ENCODE peak calls at places on chromosomes 2 and 18, in six cellular contexts. G is GM23338, F is AG08396, P is A172, C is iris pigment epithelial cell, N is progenitor cell of endocrine pancreas. I is an unnamed sample.

GRCh38 chr2:39938035-39938835 is 159.2 kb upstream of the THUMPD2 start:
- DNase-seq in F (peak; percentile 33), N (no peak), G (no peak), P (peak; percentile 52), C (peak; percentile 53), I (no peak)

GRCh38 chr2:101710690-101711318 is 13.3 kb downstream of the MAP4K4 start:
- DNase-seq in C (peak; percentile 60), P (no peak), G (no peak), N (no peak), F (peak; percentile 40), I (no peak)

GRCh38 chr2:84556190-84556589 is 39.9 kb downstream of the DNAH6 start:
- DNase-seq in G (no peak), F (no peak), P (no peak), N (no peak), C (no peak), I (no peak)

GRCh38 chr2:54666131-54666637 is 57.3 kb upstream of the EML6 start:
- DNase-seq in C (peak; percentile 78), N (no peak), G (no peak), P (peak; percentile 91), F (peak; percentile 51), I (no peak)

GRCh38 chr2:239351687-239352086 is 49.1 kb downstream of the HDAC4 start:
- DNase-seq in N (no peak), C (no peak), F (no peak), G (no peak), P (no peak), I (no peak)

GRCh38 chr2:195498176-195498575 is 158.8 kb upstream of the SLC39A10 start:
- DNase-seq in F (no peak), N (no peak), P (peak; percentile 12), G (peak; percentile 70), C (peak; percentile 57), I (no peak)

GRCh38 chr2:240423788-240424191 is 11.7 kb upstream of the GPC1 start:
- DNase-seq in N (no peak), G (no peak), F (no peak), C (no peak), P (no peak), I (no peak)

GRCh38 chr2:200363279-200363678 is 56.8 kb downstream of the SPATS2L start:
- DNase-seq in N (no peak), G (no peak), F (no peak), P (no peak), C (no peak), I (no peak)

GRCh38 chr2:238003234-238004032 is 36.6 kb downstream of the UBE2F start:
- DNase-seq in N (no peak), C (no peak), P (no peak), G (no peak), F (no peak), I (no peak)

GRCh38 chr2:42132066-42132965 is 36.8 kb upstream of the EML4 start:
- DNase-seq in N (no peak), C (peak; percentile 83), P (peak; percentile 91), F (peak; percentile 43), G (no peak), I (no peak)

GRCh38 chr18:76468345-76469275 is 26.4 kb downstream of the ZNF516 start:
- DNase-seq in N (no peak), C (no peak), F (no peak), G (no peak), P (no peak), I (no peak)

GRCh38 chr2:208648368-208648767 is 241.8 kb downstream of the PTH2R start:
- DNase-seq in N (no peak), G (no peak), C (no peak), F (no peak), P (no peak), I (no peak)

GRCh38 chr2:42809876-42810125 is 17.4 kb upstream of the HAAO start:
- DNase-seq in C (peak; percentile 86), F (peak; percentile 93), P (peak; percentile 62), G (peak; percentile 90), N (peak; percentile 76), I (peak; percentile 70)

GRCh38 chr2:179606141-179606540 is 255.3 kb downstream of the ZNF385B start:
- DNase-seq in C (no peak), N (no peak), P (no peak), F (no peak), G (no peak), I (no peak)

GRCh38 chr18:5297582-5297981 is 2.1 kb upstream of the ZBTB14 start:
- DNase-seq in G (no peak), F (no peak), C (no peak), N (no peak), P (no peak), I (no peak)

GRCh38 chr2:30653847-30654246 is 153.4 kb downstream of the CAPN13 start:
- DNase-seq in G (no peak), P (peak; percentile 55), F (no peak), C (peak; percentile 51), N (no peak), I (no peak)

GRCh38 chr2:227862741-227863588 is 8.5 kb upstream of the DAW1 start:
- DNase-seq in G (peak; percentile 42), F (peak; percentile 64), C (peak; percentile 97), N (no peak), P (peak; percentile 94), I (no peak)

GRCh38 chr2:227310756-227311110 is 14.3 kb upstream of the MFF start:
- DNase-seq in F (no peak), G (no peak), N (no peak), C (no peak), P (no peak), I (no peak)

GRCh38 chr2:231991664-231992063 is 30.2 kb downstream of the DIS3L2 start:
- DNase-seq in N (no peak), F (no peak), G (no peak), C (peak; percentile 47), P (peak; percentile 34), I (no peak)

GRCh38 chr2:167253025-167253424 is 364.7 kb downstream of the XIRP2 start:
- DNase-seq in G (no peak), C (peak; percentile 35), N (no peak), P (peak; percentile 35), F (no peak), I (no peak)

GRCh38 chr18:48186084-48186798 is 222.9 kb downstream of the ZBTB7C start:
- DNase-seq in G (peak; percentile 36), P (peak; percentile 8), N (no peak), F (no peak), C (no peak), I (peak; percentile 37)

GRCh38 chr2:181683518-181684453 is 3.5 kb upstream of the NEUROD1 start:
- DNase-seq in F (peak; percentile 69), P (peak; percentile 59), N (no peak), C (no peak), G (peak; percentile 85), I (peak; percentile 67)

GRCh38 chr18:79789091-79789891 is 8.4 kb upstream of the KCNG2 start:
- DNase-seq in G (no peak), P (no peak), C (no peak), N (no peak), F (no peak), I (no peak)

GRCh38 chr2:223055836-223056235 is 3.8 kb downstream of the KCNE4 start:
- DNase-seq in C (peak; percentile 41), P (no peak), F (no peak), N (no peak), G (no peak), I (no peak)